ENCODE peak calls at places on chromosomes 11 and 22, in seven cellular contexts. F, I, M, G, H, D and Z are unnamed samples.

GRCh38 chr11:118529584-118530175 is 1.3 kb upstream of the TMEM25 start:
- DNase-seq in F (no peak), I (no peak), M (no peak), G (no peak), H (no peak), D (no peak), Z (no peak)

GRCh38 chr22:49659281-49659923 is 168.3 kb downstream of the BRD1 start:
- DNase-seq in F (no peak), I (no peak), M (no peak), G (no peak), H (no peak), D (no peak), Z (no peak)

GRCh38 chr22:49968831-49969661 is 8.5 kb downstream of the PIM3 start:
- DNase-seq in F (no peak), I (peak; percentile 24), M (no peak), G (no peak), H (no peak), D (peak; percentile 15), Z (no peak)

GRCh38 chr11:62919898-62920640 is 1.1 kb downstream of the CHRM1 start:
- DNase-seq in F (no peak), I (no peak), M (no peak), G (no peak), H (no peak), D (no peak), Z (no peak)

GRCh38 chr11:117884994-117885393 is 8.5 kb upstream of the FXYD6 start:
- DNase-seq in F (no peak), I (no peak), M (peak; percentile 26), G (no peak), H (peak; percentile 11), D (no peak), Z (no peak)

GRCh38 chr22:23064381-23065068 is 5.8 kb upstream of the GNAZ start:
- DNase-seq in F (no peak), I (no peak), M (no peak), G (no peak), H (no peak), D (no peak), Z (no peak)

GRCh38 chr11:7251487-7251835 is 243 bp upstream of the SYT9 start:
- DNase-seq in F (no peak), I (peak; percentile 27), M (no peak), G (no peak), H (no peak), D (no peak), Z (no peak)

GRCh38 chr22:22892096-22893052 is 4.8 kb downstream of the IGLL5 start:
- DNase-seq in F (no peak), I (no peak), M (no peak), G (no peak), H (no peak), D (no peak), Z (no peak)

GRCh38 chr11:36532908-36533601 is 23.0 kb upstream of the TRAF6 start:
- DNase-seq in F (no peak), I (no peak), M (no peak), G (no peak), H (no peak), D (no peak), Z (no peak)

GRCh38 chr11:62664405-62665074 is 470 bp downstream of the C11orf98 start:
- DNase-seq in F (no peak), I (no peak), M (peak; percentile 71), G (peak; percentile 20), H (peak; percentile 73), D (no peak), Z (peak; percentile 83)

GRCh38 chr22:19178065-19178658 is 374 bp downstream of the SLC25A1 start:
- DNase-seq in F (peak; percentile 54), I (no peak), M (peak; percentile 73), G (peak; percentile 48), H (peak; percentile 47), D (peak; percentile 62), Z (peak; percentile 64)

GRCh38 chr22:24284747-24285203 is 14.1 kb downstream of the SPECC1L start:
- DNase-seq in F (peak; percentile 11), I (no peak), M (peak; percentile 56), G (no peak), H (no peak), D (no peak), Z (no peak)

GRCh38 chr22:24156146-24156914 is 25.0 kb upstream of the SUSD2 start:
- DNase-seq in F (peak; percentile 65), I (no peak), M (peak; percentile 91), G (peak; percentile 55), H (peak; percentile 36), D (peak; percentile 49), Z (peak; percentile 78)

GRCh38 chr11:87473174-87473573 is 435.4 kb downstream of the TMEM135 start:
- DNase-seq in F (no peak), I (no peak), M (peak; percentile 93), G (no peak), H (peak; percentile 61), D (no peak), Z (no peak)

GRCh38 chr11:20156280-20156875 is 3.9 kb downstream of the DBX1 start:
- DNase-seq in F (peak; percentile 68), I (peak; percentile 14), M (no peak), G (peak; percentile 24), H (no peak), D (peak; percentile 27), Z (peak; percentile 21)

GRCh38 chr22:27345681-27346080 is 455.9 kb downstream of the MN1 start:
- DNase-seq in F (no peak), I (no peak), M (no peak), G (no peak), H (no peak), D (no peak), Z (no peak)

GRCh38 chr11:85551881-85552280 is 75.3 kb downstream of the DLG2 start:
- DNase-seq in F (no peak), I (no peak), M (no peak), G (no peak), H (no peak), D (no peak), Z (no peak)

GRCh38 chr11:119421941-119422504 is 949 bp downstream of the THY1 start:
- DNase-seq in F (no peak), I (no peak), M (peak; percentile 73), G (no peak), H (no peak), D (no peak), Z (no peak)

GRCh38 chr11:14390669-14391068 is 31.7 kb upstream of the RRAS2 start:
- DNase-seq in F (no peak), I (no peak), M (no peak), G (no peak), H (no peak), D (no peak), Z (no peak)

DNA sequence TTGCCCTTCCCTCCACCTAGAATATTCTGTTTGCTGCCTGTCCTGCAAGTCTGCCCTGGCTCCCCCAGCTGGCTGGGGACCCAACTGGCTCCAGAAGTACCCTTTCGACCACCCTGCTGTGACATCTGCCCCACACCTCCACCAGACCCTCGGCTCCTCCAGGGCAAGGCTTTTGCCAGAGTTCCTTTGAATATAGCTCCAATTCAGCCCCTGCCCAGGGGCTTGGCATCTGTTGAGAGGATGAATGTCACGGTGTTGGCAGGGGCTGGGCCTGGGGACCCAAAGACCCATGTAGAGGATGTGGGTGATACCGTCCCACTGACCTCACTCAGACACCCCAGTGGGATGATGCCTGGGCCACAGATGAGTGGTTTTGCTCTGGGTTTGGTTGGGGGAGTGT is 4.0 kb downstream of the NLRP6 start:
- DNase-seq in F (no peak), I (no peak), M (no peak), G (no peak), H (no peak), D (no peak), Z (no peak)
- H3K27me3 ChIP-seq in F (no peaks in the 10 kb centered on the region), I (no peaks in the 10 kb centered on the region), M (peaks cover 59% of the 10 kb centered on the region), G (no peaks in the 10 kb centered on the region), H (peaks cover 51% of the 10 kb centered on the region), D (peaks cover 12% of the 10 kb centered on the region), Z (peaks cover 16% of the 10 kb centered on the region)

GRCh38 chr11:10806206-10806605 is 2.5 kb downstream of the EIF4G2 start:
- DNase-seq in F (no peak), I (no peak), M (no peak), G (no peak), H (peak; percentile 17), D (no peak), Z (no peak)

GRCh38 chr11:10807629-10808552 is 835 bp downstream of the EIF4G2 start:
- DNase-seq in F (peak; percentile 45), I (peak; percentile 74), M (peak; percentile 78), G (peak; percentile 9), H (peak; percentile 48), D (peak; percentile 51), Z (peak; percentile 57)

GRCh38 chr11:10800292-10800691 is 8.4 kb downstream of the EIF4G2 start:
- DNase-seq in F (no peak), I (no peak), M (no peak), G (no peak), H (no peak), D (no peak), Z (peak; percentile 38)

GRCh38 chr11:10805741-10806140 is 3.0 kb downstream of the EIF4G2 start:
- DNase-seq in F (no peak), I (no peak), M (no peak), G (no peak), H (no peak), D (no peak), Z (no peak)

DNA sequence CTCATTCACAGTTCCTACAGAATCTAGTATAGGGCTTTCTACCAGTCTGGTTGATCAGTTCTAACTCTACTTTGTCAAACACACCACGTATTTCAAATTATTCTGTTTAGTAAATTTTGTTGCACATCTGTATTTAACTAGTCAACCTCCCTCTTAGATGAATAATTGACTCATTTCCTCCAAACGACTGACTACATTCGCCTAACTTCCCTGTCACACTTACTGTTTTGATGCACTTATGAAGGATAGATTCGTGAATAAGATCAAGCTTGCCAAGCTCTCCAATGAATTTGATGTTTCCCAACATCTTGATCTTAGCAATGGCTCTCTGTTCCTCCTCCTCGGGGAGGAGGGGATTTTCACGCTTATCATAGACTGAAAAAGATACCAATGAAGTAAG is 5.0 kb downstream of the EIF4G2 start:
- DNase-seq in F (no peak), I (no peak), M (peak; percentile 52), G (no peak), H (no peak), D (no peak), Z (no peak)
- H3K36me3 ChIP-seq in F (peaks cover 81% of the 10 kb centered on the region), I (peaks cover 35% of the 10 kb centered on the region), M (peaks cover 88% of the 10 kb centered on the region), G (peaks cover 81% of the 10 kb centered on the region), H (peaks cover 73% of the 10 kb centered on the region), D (peaks cover 6% of the 10 kb centered on the region), Z (peaks cover 77% of the 10 kb centered on the region)

GRCh38 chr22:35425971-35426800 is 26.2 kb downstream of the MCM5 start:
- DNase-seq in F (no peak), I (no peak), M (peak; percentile 41), G (no peak), H (no peak), D (no peak), Z (no peak)
- H3K27ac ChIP-seq in F (no peak overlapping the region), I (peak overlapping the region; percentile 70), M (no peak overlapping the region), G (no peak overlapping the region), H (no peak overlapping the region), D (no peak overlapping the region), Z (no peak overlapping the region)

GRCh38 chr11:126405374-126405773 is 49.9 kb downstream of the ST3GAL4 start:
- DNase-seq in F (no peak), I (no peak), M (no peak), G (no peak), H (peak; percentile 21), D (no peak), Z (no peak)

GRCh38 chr11:126405906-126406305 is 50.4 kb downstream of the ST3GAL4 start:
- DNase-seq in F (no peak), I (no peak), M (no peak), G (no peak), H (peak; percentile 26), D (no peak), Z (no peak)

GRCh38 chr11:126403039-126403438 is 47.6 kb downstream of the ST3GAL4 start:
- DNase-seq in F (no peak), I (no peak), M (no peak), G (no peak), H (peak; percentile 20), D (no peak), Z (no peak)

GRCh38 chr11:126404367-126404766 is 48.9 kb downstream of the ST3GAL4 start:
- DNase-seq in F (no peak), I (no peak), M (peak; percentile 48), G (no peak), H (peak; percentile 20), D (no peak), Z (no peak)

GRCh38 chr11:126403658-126404057 is 48.2 kb downstream of the ST3GAL4 start:
- DNase-seq in F (no peak), I (no peak), M (no peak), G (no peak), H (no peak), D (no peak), Z (no peak)
- H3K27me3 ChIP-seq in F (no peaks in the 10 kb centered on the region), I (no peaks in the 10 kb centered on the region), M (no peaks in the 10 kb centered on the region), G (no peaks in the 10 kb centered on the region), H (no peaks in the 10 kb centered on the region), D (no peaks in the 10 kb centered on the region), Z (no peaks in the 10 kb centered on the region)